ENCODE peak calls at places on chromosomes 6 and 20, in six cellular contexts. W, Y, F, P, T and N are unnamed samples.

GRCh38 chr6:126100386-126100785 is 114.0 kb downstream of the TRMT11 start:
- DNase-seq in T (no peak), Y (no peak), P (no peak), F (no peak), W (no peak), N (no peak)

GRCh38 chr20:5710551-5710950 is 39.6 kb upstream of the SHLD1 start:
- DNase-seq in W (no peak), F (no peak), Y (no peak), T (no peak), P (no peak), N (no peak)

GRCh38 chr20:62647521-62648317 is 5.4 kb downstream of the SLCO4A1 start:
- DNase-seq in W (peak), F (no peak), P (no peak), Y (no peak), T (no peak), N (no peak)

GRCh38 chr20:13800728-13801134 is 15.9 kb downstream of the NDUFAF5 start:
- DNase-seq in T (no peak), Y (no peak), F (no peak), W (peak), P (peak), N (no peak)

GRCh38 chr6:67881706-67882065 is 753.4 kb upstream of the ADGRB3 start:
- DNase-seq in W (no peak), Y (no peak), P (no peak), T (no peak), F (no peak), N (no peak)

GRCh38 chr6:56420296-56420695 is 172.9 kb upstream of the COL21A1 start:
- DNase-seq in F (no peak), P (no peak), W (no peak), T (no peak), Y (no peak), N (no peak)

GRCh38 chr20:2838847-2839671 is 1.4 kb downstream of the PCED1A start:
- DNase-seq in Y (no peak), P (no peak), T (no peak), W (no peak), F (no peak), N (no peak)

GRCh38 chr20:32325706-32326506 is 32.2 kb upstream of the ASXL1 start:
- DNase-seq in W (no peak), P (no peak), Y (no peak), F (no peak), T (no peak), N (no peak)

GRCh38 chr6:167565884-167566491 is 241.1 kb downstream of the TTLL2 start:
- DNase-seq in F (no peak), W (peak), P (no peak), Y (no peak), T (no peak), N (no peak)

GRCh38 chr6:3797231-3798200 is 46.0 kb upstream of the PXDC1 start:
- DNase-seq in T (no peak), W (no peak), Y (no peak), P (no peak), F (no peak), N (no peak)

GRCh38 chr6:44650947-44651346 is 263.4 kb downstream of the CDC5L start:
- DNase-seq in W (no peak), F (no peak), T (no peak), Y (no peak), P (no peak), N (no peak)

GRCh38 chr6:134774244-134774643 is 175.7 kb downstream of the ALDH8A1 start:
- DNase-seq in Y (peak), W (no peak), T (no peak), F (no peak), P (no peak), N (no peak)

GRCh38 chr6:89273816-89274215 is 41.3 kb downstream of the GABRR2 start:
- DNase-seq in T (no peak), P (no peak), F (no peak), W (no peak), Y (no peak), N (no peak)

GRCh38 chr6:104887350-104887749 is 27.6 kb upstream of the HACE1 start:
- DNase-seq in T (no peak), P (no peak), W (no peak), F (no peak), Y (no peak), N (no peak)

GRCh38 chr20:95215-95614 is 7.7 kb downstream of the DEFB125 start:
- DNase-seq in F (no peak), Y (no peak), T (no peak), P (no peak), W (no peak), N (no peak)

GRCh38 chr6:39731565-39731964 is 6.4 kb upstream of the KIF6 start:
- DNase-seq in Y (no peak), T (no peak), W (no peak), F (no peak), P (no peak), N (no peak)

GRCh38 chr6:35300848-35301247 is 3.2 kb downstream of the DEF6 start:
- DNase-seq in P (no peak), W (no peak), Y (no peak), T (no peak), F (no peak), N (no peak)

GRCh38 chr6:30097902-30098606 is 14.8 kb downstream of the TRIM31 start:
- DNase-seq in Y (no peak), T (no peak), F (no peak), P (no peak), W (no peak), N (no peak)